ENCODE peak calls at places on chromosomes 7 and 10, in four cellular contexts. R is WTC11, K is K562, L is HepG2. Y is an unnamed sample.

GRCh38 chr10:21995557-21995956 is 8.0 kb downstream of the DNAJC1 start:
- DNase-seq in R (no peak), K (no peak), L (no peak), Y (no peak)

GRCh38 chr10:121266370-121266769 is 331.9 kb downstream of the FGFR2 start:
- DNase-seq in R (no peak), K (no peak), L (no peak), Y (no peak)

GRCh38 chr10:24814568-24815313 is 91.1 kb upstream of the ARHGAP21 start:
- DNase-seq in R (no peak), K (no peak), L (peak), Y (no peak)

GRCh38 chr7:122643248-122643647 is 55.7 kb downstream of the RNF133 start:
- DNase-seq in R (no peak), K (no peak), L (no peak), Y (no peak)

GRCh38 chr10:29957887-29958330 is 101.5 kb downstream of the JCAD start:
- DNase-seq in R (no peak), K (no peak), L (no peak), Y (no peak)

GRCh38 chr10:18658992-18659783 is at the start of gene ARL5B:
- DNase-seq in R (peak), K (peak), L (peak), Y (peak)

GRCh38 chr7:95847061-95847460 is 74.7 kb downstream of the DYNC1I1 start:
- DNase-seq in R (no peak), K (no peak), L (no peak), Y (no peak)

GRCh38 chr7:147971606-147972005 is 619.0 kb upstream of the C7orf33 start:
- DNase-seq in R (no peak), K (no peak), L (no peak), Y (no peak)

GRCh38 chr10:121734517-121735137 is 136.4 kb upstream of the FGFR2 start:
- DNase-seq in R (peak), K (peak), L (peak), Y (peak)

GRCh38 chr10:82529064-82529463 is 654.1 kb downstream of the NRG3 start:
- DNase-seq in R (no peak), K (no peak), L (no peak), Y (no peak)

GRCh38 chr10:95440756-95441546 is 120.2 kb downstream of the SORBS1 start:
- DNase-seq in R (no peak), K (no peak), L (peak), Y (no peak)

GRCh38 chr10:110508806-110509544 is 11.3 kb downstream of the DUSP5 start:
- DNase-seq in R (no peak), K (no peak), L (no peak), Y (no peak)

GRCh38 chr7:101743995-101744360 is 73.4 kb upstream of the CUX1 start:
- DNase-seq in R (peak), K (peak), L (no peak), Y (no peak)

DNA sequence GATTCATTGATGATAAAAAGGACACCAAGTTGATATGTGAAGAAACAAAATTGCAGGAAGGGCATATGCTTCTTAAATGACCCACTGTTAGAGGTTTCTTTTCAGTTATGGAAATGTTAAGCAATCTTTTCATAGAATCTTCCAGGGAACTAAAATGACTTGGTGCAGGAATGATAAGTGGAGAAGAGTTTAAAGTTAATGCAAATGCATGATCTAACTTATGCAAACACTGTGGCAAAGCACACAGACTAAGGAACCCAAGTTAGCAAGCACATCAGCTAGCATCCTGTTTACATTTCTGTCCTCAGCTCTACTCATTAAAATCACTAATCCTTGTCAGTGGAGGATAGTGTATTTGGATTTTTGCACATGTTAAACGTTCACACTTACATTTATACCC is 9.3 kb downstream of the CLCN1 start:
- DNase-seq in R (no peak), K (no peak), L (no peak), Y (no peak)
- TF ChIP-seq ELF4 in R (no peak), K (no peak), L (no peak), Y (no peak)

DNA sequence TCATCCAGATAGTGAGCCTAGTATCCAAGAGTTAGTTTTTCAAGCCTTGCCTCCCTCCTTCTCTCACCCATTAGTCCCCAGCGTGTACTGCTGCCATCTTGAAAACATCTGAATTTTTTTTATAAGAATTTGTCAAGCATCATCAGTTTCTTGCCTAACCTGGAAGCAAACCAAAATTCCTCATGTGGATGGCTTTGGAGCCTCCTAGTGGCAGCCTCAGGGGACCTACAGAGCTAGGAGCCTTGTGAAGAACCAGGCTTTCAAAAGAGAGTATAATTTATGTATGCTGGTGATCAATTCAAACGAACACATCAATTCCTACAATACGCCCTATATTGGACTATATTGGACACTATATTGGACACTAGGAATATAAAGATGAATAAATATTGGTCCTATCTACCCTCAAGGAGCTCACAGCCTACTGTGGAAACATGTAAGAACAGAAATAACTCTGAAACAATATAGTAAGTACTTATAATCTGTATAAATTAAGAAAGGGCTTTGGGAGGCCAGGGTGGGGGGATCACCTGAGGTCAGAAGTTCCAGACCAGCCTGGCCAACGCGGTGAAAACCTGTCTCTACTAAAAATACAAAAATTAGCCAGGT is 63.4 kb downstream of the HPSE2 start:
- DNase-seq in R (peak), K (peak), L (peak), Y (peak)
- TF ChIP-seq ELF4 in R (no peak), K (no peak), L (no peak), Y (no peak)

GRCh38 chr7:920351-921070 is 34.0 kb downstream of the ADAP1 start:
- DNase-seq in R (peak), K (no peak), L (no peak), Y (no peak)

GRCh38 chr7:921581-922333 is 32.7 kb downstream of the ADAP1 start:
- DNase-seq in R (peak), K (no peak), L (no peak), Y (no peak)

GRCh38 chr7:923108-924041 is 31.1 kb downstream of the ADAP1 start:
- DNase-seq in R (peak), K (peak), L (no peak), Y (no peak)

GRCh38 chr7:921071-921461 is 33.4 kb downstream of the ADAP1 start:
- DNase-seq in R (peak), K (no peak), L (no peak), Y (no peak)

GRCh38 chr7:922334-923107 is 32.0 kb downstream of the ADAP1 start:
- DNase-seq in R (peak), K (no peak), L (no peak), Y (no peak)
- TF ChIP-seq ELF4 in R (no peak), K (no peak), L (no peak), Y (no peak)

GRCh38 chr10:9443758-9444157 is 1389.3 kb downstream of the GATA3 start:
- DNase-seq in R (no peak), K (no peak), L (no peak), Y (no peak)
- TF ChIP-seq ELF4 in R (no peak), K (no peak), L (no peak), Y (no peak)

GRCh38 chr7:633381-634018 is 93.0 kb upstream of the DNAAF5 start:
- DNase-seq in R (no peak), K (no peak), L (no peak), Y (no peak)

GRCh38 chr7:632831-633210 is 93.7 kb upstream of the DNAAF5 start:
- DNase-seq in R (no peak), K (no peak), L (no peak), Y (no peak)

GRCh38 chr7:630539-630938 is 96.0 kb upstream of the DNAAF5 start:
- DNase-seq in R (no peak), K (no peak), L (no peak), Y (no peak)

GRCh38 chr7:631291-631711 is 95.2 kb upstream of the DNAAF5 start:
- DNase-seq in R (no peak), K (no peak), L (no peak), Y (no peak)

DNA sequence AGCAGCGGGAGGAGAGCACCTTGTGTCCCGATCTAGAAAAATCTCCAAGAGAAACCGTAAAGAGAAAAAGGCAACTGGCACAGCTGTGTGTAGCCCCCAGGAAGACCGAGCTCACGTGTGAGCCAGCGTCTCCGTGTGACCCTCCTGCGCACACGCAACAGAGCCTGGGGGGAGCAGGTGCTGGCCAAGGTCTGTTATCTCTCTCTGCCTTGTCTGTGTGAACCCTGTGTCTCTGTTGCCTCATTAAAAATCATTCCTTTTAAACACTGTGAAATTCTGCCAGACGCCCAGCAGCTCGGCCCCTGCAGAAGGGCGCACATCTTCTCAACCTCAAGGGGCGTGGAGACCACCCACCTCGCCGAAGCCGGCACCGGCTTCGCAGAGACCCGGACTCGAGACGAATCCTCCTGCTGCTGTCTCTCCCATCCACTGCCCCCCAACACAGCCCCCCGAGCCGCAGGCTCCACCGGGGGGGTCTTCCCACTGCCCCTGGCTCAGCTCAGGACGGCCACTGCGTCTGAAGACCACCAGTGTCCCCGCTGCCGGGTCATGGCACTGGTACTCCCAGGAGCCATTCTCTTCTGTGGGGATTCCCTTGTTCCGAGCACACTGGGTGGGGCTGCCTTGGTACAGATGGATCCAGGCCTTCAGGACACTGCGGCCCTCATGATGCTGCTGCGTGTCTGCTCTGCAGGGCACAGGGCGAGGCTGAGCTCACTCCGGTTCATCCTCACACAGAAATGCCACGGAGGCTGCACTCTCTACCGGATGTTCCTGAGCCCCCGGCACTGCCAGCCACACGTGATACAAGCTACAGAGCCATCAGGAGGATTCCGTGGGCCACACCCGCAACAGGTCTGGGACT is 94.3 kb upstream of the DNAAF5 start:
- DNase-seq in R (no peak), K (no peak), L (no peak), Y (no peak)
- TF ChIP-seq ELF4 in R (no peak), K (no peak), L (no peak), Y (no peak)

GRCh38 chr7:133763241-133763640 is 363.9 kb upstream of the LRGUK start:
- DNase-seq in R (no peak), K (no peak), L (no peak), Y (no peak)

GRCh38 chr7:133755922-133756321 is 371.2 kb upstream of the LRGUK start:
- DNase-seq in R (no peak), K (no peak), L (no peak), Y (no peak)

GRCh38 chr7:133761459-133761858 is 365.7 kb upstream of the LRGUK start:
- DNase-seq in R (no peak), K (no peak), L (peak), Y (no peak)
- TF ChIP-seq ELF4 in R (no peak), K (no peak), L (no peak), Y (no peak)

GRCh38 chr7:105016083-105017075 is 2.4 kb downstream of the KMT2E start:
- DNase-seq in R (no peak), K (no peak), L (no peak), Y (no peak)

GRCh38 chr7:105013283-105013817 is 655 bp upstream of the KMT2E start:
- DNase-seq in R (peak), K (peak), L (peak), Y (peak)

GRCh38 chr7:105015631-105015965 is 1.6 kb downstream of the KMT2E start:
- DNase-seq in R (no peak), K (peak), L (no peak), Y (no peak)

GRCh38 chr7:105013818-105014724 is at the start of gene KMT2E:
- DNase-seq in R (peak), K (peak), L (peak), Y (peak)

DNA sequence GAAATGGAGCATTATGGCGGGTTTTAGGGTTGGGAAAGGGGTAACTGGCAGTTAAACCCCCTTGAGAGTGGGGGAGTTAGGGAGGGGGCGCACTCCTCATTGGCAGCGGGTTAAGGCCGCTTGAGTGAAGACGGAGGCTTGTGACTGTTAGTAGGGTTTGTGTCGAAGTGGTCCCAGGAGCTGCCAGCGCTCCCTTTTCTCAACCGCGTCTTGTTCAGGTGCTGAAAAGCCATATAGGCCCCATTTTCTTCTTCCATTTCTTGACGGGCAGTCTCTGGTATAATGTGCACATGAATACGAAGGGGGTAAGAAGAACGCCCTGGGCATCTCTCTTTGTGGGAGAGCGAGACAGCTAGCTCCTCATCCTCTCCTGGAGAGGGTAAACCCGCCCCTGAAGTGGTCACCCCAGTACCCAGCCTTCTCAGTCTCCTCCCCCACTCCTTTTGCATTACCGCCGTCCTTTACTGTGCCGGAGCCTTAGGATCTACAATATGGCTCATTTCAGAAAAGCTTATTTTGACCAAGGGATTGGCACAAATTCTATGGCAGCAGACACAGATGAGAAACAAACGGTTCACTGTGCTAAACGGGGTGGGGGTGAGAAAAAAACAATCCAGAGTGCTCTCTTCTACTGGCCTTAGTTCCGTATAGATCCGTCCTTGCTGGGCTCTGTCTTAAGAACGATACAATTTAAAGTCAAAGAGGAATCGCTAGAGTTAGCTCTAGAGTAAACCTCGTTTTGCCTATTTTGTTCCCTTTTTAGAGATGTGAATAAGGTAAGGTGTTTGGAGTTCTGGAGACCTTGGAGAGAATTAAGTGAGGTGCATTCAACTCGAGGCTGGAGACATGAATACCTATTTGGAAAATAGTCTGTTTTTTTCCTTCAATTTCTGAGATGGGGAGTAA is 973 bp downstream of the KMT2E start:
- DNase-seq in R (peak), K (peak), L (peak), Y (no peak)
- TF ChIP-seq ELF4 in R (no peak), K (no peak), L (no peak), Y (no peak)

DNA sequence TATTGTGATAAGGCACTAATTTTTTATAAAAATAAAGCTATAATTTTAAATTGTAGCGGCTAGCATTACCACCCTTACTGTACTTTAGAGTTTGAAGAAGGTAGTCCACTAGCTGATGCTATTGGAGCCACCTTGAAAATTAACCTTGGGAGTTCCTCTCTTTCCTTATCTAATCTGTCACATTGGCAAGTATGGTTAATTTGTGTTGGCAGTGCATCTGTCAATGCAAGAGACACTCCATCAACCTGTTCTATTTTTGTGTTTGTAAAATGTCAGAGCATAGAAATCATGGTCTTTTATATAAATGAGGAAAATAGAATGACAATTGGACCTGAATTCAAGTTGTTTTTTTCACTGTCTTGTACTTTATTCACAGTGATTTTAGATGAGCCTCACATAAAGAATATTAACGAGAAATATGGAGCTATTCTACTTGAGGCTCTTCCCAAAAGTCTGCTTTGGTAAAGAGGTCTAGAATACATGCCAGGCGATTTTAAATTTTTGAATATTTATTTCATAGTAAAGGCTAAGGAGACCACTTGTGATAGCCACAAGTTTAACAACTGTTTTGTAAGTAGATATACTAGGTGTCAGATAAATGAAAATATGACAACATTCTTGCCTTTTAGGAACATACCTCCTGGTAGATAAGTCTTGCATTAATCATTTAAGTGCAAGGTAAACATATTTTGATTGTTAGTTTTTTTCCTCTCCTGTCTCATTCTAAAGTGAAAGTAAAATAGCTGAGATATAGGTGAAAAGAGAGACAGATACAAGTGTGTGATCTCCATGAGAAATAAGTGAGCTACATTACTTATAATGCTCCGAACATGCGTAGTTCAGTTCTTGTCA is 20.8 kb downstream of the GLCCI1 start:
- DNase-seq in R (no peak), K (no peak), L (no peak), Y (no peak)
- TF ChIP-seq ELF4 in R (no peak), K (no peak), L (no peak), Y (no peak)

DNA sequence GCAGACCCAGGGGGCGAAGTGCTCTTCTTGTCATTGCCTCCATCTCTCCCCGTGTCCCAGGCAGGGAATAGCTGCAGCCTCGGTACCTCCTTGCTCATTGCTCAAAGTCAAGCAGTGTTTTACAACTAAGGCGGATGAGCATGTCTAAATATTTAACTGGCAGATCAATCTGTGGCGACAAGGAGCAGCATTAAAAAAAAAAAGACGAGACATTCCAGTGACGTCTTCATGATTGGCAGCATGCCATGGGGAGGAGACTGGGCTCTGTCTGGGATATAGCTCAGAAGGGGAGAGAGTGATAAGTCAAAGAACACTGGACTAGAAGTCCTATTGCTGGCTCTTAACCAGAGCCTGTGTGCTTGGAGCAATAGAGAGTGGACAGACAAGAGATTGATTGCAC is 287.4 kb upstream of the PODXL start:
- DNase-seq in R (no peak), K (no peak), L (no peak), Y (no peak)
- TF ChIP-seq ELF4 in R (no peak), K (no peak), L (no peak), Y (no peak)